ENCODE peak calls at places on chromosomes 4 and X, in eight cellular contexts. Z is activated naive CD4-positive, alpha-beta T cell treated with anti-CD3 and anti-CD28 coated beads, Interleukin-2, amount 50 U/mL, for 72 hours; G is progenitor cell of endocrine pancreas; O is fibroblast of pulmonary artery; E is SK-N-SH; C is EH; V is activated T-cell treated with anti-CD3 and anti-CD28 coated beads, Interleukin-2, amount 50 U/mL, for 72 hours; F is NCI-H2081. H is an unnamed sample.

GRCh38 chr4:152998861-152999260 is 62.7 kb downstream of the FHDC1 start:
- DNase-seq in Z (no peak), G (no peak), O (no peak), E (no peak), C (no peak), V (no peak), F (no peak), H (no peak)

GRCh38 chr4:7393491-7394183 is 41.1 kb downstream of the PSAPL1 start:
- DNase-seq in Z (no peak), G (no peak), O (no peak), E (peak; percentile 3), C (no peak), V (no peak), F (no peak), H (no peak)

GRCh38 chrX:18424482-18425198 is 768 bp upstream of the CDKL5 start:
- DNase-seq in Z (no peak), G (no peak), O (peak; percentile 35), E (peak; percentile 57), C (peak; percentile 55), V (peak; percentile 30), F (peak; percentile 38), H (no peak)

GRCh38 chr4:139763668-139764067 is 98.0 kb downstream of the MGST2 start:
- DNase-seq in Z (no peak), G (no peak), O (peak; percentile 23), E (peak; percentile 25), C (peak; percentile 49), V (no peak), F (no peak), H (peak; percentile 69)

GRCh38 chrX:38375888-38376287 is 23.5 kb downstream of the OTC start:
- DNase-seq in Z (no peak), G (no peak), O (peak; percentile 22), E (peak; percentile 14), C (no peak), V (no peak), F (no peak), H (no peak)

GRCh38 chr4:41882622-41883347 is 52.4 kb upstream of the TMEM33 start:
- DNase-seq in Z (no peak), G (no peak), O (peak; percentile 42), E (peak; percentile 90), C (peak; percentile 37), V (peak; percentile 47), F (peak; percentile 77), H (no peak)

GRCh38 chr4:151931563-151931962 is 170.8 kb upstream of the GATB start:
- DNase-seq in Z (no peak), G (no peak), O (no peak), E (no peak), C (peak; percentile 1), V (no peak), F (peak; percentile 21), H (no peak)

GRCh38 chrX:148885203-148885602 is 384.8 kb downstream of the AFF2 start:
- DNase-seq in Z (no peak), G (no peak), O (no peak), E (no peak), C (no peak), V (no peak), F (no peak), H (no peak)

GRCh38 chr4:166324321-166324720 is 451.3 kb downstream of the TLL1 start:
- DNase-seq in Z (no peak), G (no peak), O (peak; percentile 38), E (peak; percentile 3), C (peak; percentile 32), V (no peak), F (peak; percentile 60), H (no peak)

GRCh38 chr4:89248879-89249281 is 58.7 kb downstream of the GPRIN3 start:
- DNase-seq in Z (no peak), G (no peak), O (no peak), E (no peak), C (no peak), V (no peak), F (peak; percentile 98), H (peak; percentile 69)

GRCh38 chr4:6460876-6461275 is 11.5 kb downstream of the PPP2R2C start:
- DNase-seq in Z (no peak), G (no peak), O (no peak), E (no peak), C (no peak), V (no peak), F (no peak), H (no peak)

GRCh38 chr4:3869661-3870566 is 103.7 kb downstream of the ADRA2C start:
- DNase-seq in Z (no peak), G (no peak), O (no peak), E (no peak), C (no peak), V (no peak), F (no peak), H (no peak)

GRCh38 chrX:97597954-97598353 is 714.2 kb downstream of the RPA4 start:
- DNase-seq in Z (peak; percentile 52), G (no peak), O (no peak), E (no peak), C (no peak), V (peak; percentile 46), F (no peak), H (no peak)

GRCh38 chr4:84690481-84690880 is 107.6 kb downstream of the CDS1 start:
- DNase-seq in Z (no peak), G (no peak), O (no peak), E (no peak), C (peak; percentile 38), V (no peak), F (no peak), H (no peak)

GRCh38 chr4:158090323-158090722 is 82.5 kb downstream of the GASK1B start:
- DNase-seq in Z (no peak), G (no peak), O (peak; percentile 45), E (no peak), C (peak; percentile 1), V (no peak), F (peak; percentile 4), H (no peak)

GRCh38 chrX:110317079-110317819 is 636 bp downstream of the AMMECR1 start:
- DNase-seq in Z (no peak), G (peak; percentile 25), O (no peak), E (peak; percentile 55), C (peak; percentile 30), V (peak; percentile 34), F (no peak), H (no peak)

GRCh38 chrX:13047752-13048151 is 3.3 kb upstream of the FAM9C start:
- DNase-seq in Z (no peak), G (no peak), O (no peak), E (no peak), C (no peak), V (no peak), F (no peak), H (no peak)

GRCh38 chr4:122003335-122003734 is 51.5 kb upstream of the TRPC3 start:
- DNase-seq in Z (no peak), G (no peak), O (peak; percentile 33), E (peak; percentile 60), C (peak; percentile 44), V (peak; percentile 6), F (peak; percentile 1), H (peak; percentile 18)

GRCh38 chr4:78784255-78784654 is 8.1 kb downstream of the BMP2K start:
- DNase-seq in Z (no peak), G (no peak), O (peak; percentile 40), E (no peak), C (peak; percentile 93), V (no peak), F (no peak), H (no peak)

GRCh38 chr4:141413366-141413765 is 192.7 kb downstream of the ZNF330 start:
- DNase-seq in Z (no peak), G (no peak), O (no peak), E (no peak), C (no peak), V (no peak), F (no peak), H (no peak)

GRCh38 chrX:95721011-95721410 is 963.6 kb upstream of the DIAPH2 start:
- DNase-seq in Z (no peak), G (no peak), O (no peak), E (no peak), C (no peak), V (no peak), F (no peak), H (no peak)

GRCh38 chrX:31181377-31182038 is 109.7 kb upstream of the FTHL17 start:
- DNase-seq in Z (no peak), G (no peak), O (no peak), E (no peak), C (no peak), V (no peak), F (no peak), H (peak; percentile 70)

GRCh38 chr4:77044458-77045124 is 31.2 kb downstream of the CCNI start:
- DNase-seq in Z (no peak), G (no peak), O (peak; percentile 68), E (no peak), C (peak; percentile 61), V (no peak), F (peak; percentile 18), H (no peak)

GRCh38 chrX:40653535-40653934 is 6.2 kb upstream of the CXorf38 start:
- DNase-seq in Z (no peak), G (no peak), O (no peak), E (no peak), C (no peak), V (no peak), F (no peak), H (no peak)

GRCh38 chr4:17063870-17064269 is 165.4 kb upstream of the LDB2 start:
- DNase-seq in Z (no peak), G (no peak), O (no peak), E (no peak), C (peak; percentile 94), V (no peak), F (no peak), H (no peak)

GRCh38 chr4:111802191-111802590 is 343.1 kb upstream of the FAM241A start:
- DNase-seq in Z (no peak), G (no peak), O (peak; percentile 4), E (no peak), C (peak; percentile 1), V (no peak), F (no peak), H (no peak)

GRCh38 chrX:47217852-47218279 is 615 bp upstream of the CDK16 start:
- DNase-seq in Z (peak; percentile 96), G (peak; percentile 96), O (peak; percentile 98), E (peak; percentile 95), C (peak; percentile 99), V (peak; percentile 99), F (peak; percentile 99), H (peak; percentile 95)

GRCh38 chrX:145213504-145213903 is 33.8 kb upstream of the SPANXN1 start:
- DNase-seq in Z (no peak), G (no peak), O (no peak), E (peak; percentile 3), C (no peak), V (peak; percentile 1), F (no peak), H (no peak)

GRCh38 chr4:76306882-76307669 is 543 bp downstream of the STBD1 start:
- DNase-seq in Z (no peak), G (peak; percentile 40), O (peak; percentile 50), E (peak; percentile 77), C (peak; percentile 65), V (peak; percentile 18), F (no peak), H (peak; percentile 7)